ENCODE peak calls at places on chromosomes 16 and 17, in five cellular contexts. One of them, this sample, is unnamed.

GRCh38 chr16:2971985-2972784 is 3.0 kb downstream of the PAQR4 start:
- DNase-seq in vagina: no peak
- DNase-seq in stomach: no peak
- DNase-seq in GM23338: no peak
- DNase-seq in breast epithelium: no peak
- DNase-seq in this sample: no peak

GRCh38 chr16:83013071-83013470 is 386.3 kb downstream of the CDH13 start:
- DNase-seq in vagina: no peak
- DNase-seq in stomach: no peak
- DNase-seq in GM23338: no peak
- DNase-seq in breast epithelium: no peak
- DNase-seq in this sample: no peak

GRCh38 chr16:23131841-23132576 is 17.2 kb downstream of the USP31 start:
- DNase-seq in vagina: no peak
- DNase-seq in stomach: no peak
- DNase-seq in GM23338: no peak
- DNase-seq in breast epithelium: no peak
- DNase-seq in this sample: no peak

GRCh38 chr16:50846511-50846910 is 104.6 kb downstream of the CYLD start:
- DNase-seq in vagina: peak
- DNase-seq in stomach: no peak
- DNase-seq in GM23338: no peak
- DNase-seq in breast epithelium: no peak
- DNase-seq in this sample: no peak

GRCh38 chr17:192666-193425 is 11.4 kb upstream of the DOC2B start:
- DNase-seq in vagina: no peak
- DNase-seq in stomach: no peak
- DNase-seq in GM23338: no peak
- DNase-seq in breast epithelium: no peak
- DNase-seq in this sample: no peak

GRCh38 chr17:22461460-22462145 is 769.3 kb downstream of the KCNJ18 start:
- DNase-seq in vagina: no peak
- DNase-seq in stomach: no peak
- DNase-seq in GM23338: no peak
- DNase-seq in breast epithelium: no peak
- DNase-seq in this sample: no peak

GRCh38 chr16:75550211-75550662 is 5.8 kb downstream of the TMEM231 start:
- DNase-seq in vagina: no peak
- DNase-seq in stomach: peak
- DNase-seq in GM23338: peak
- DNase-seq in breast epithelium: peak
- DNase-seq in this sample: peak

GRCh38 chr17:17938388-17939107 is 33.7 kb downstream of the TOM1L2 start:
- DNase-seq in vagina: no peak
- DNase-seq in stomach: no peak
- DNase-seq in GM23338: no peak
- DNase-seq in breast epithelium: no peak
- DNase-seq in this sample: no peak

GRCh38 chr17:62105361-62105760 is 40.3 kb upstream of the MED13 start:
- DNase-seq in vagina: no peak
- DNase-seq in stomach: no peak
- DNase-seq in GM23338: no peak
- DNase-seq in breast epithelium: no peak
- DNase-seq in this sample: no peak

GRCh38 chr17:58513391-58513912 is 986 bp downstream of the MTMR4 start:
- DNase-seq in vagina: no peak
- DNase-seq in stomach: no peak
- DNase-seq in GM23338: no peak
- DNase-seq in breast epithelium: no peak
- DNase-seq in this sample: no peak

GRCh38 chr17:77666480-77666879 is 292.0 kb upstream of the TNRC6C start:
- DNase-seq in vagina: no peak
- DNase-seq in stomach: no peak
- DNase-seq in GM23338: no peak
- DNase-seq in breast epithelium: no peak
- DNase-seq in this sample: no peak

GRCh38 chr16:79599837-79600635 is 501 bp downstream of the MAF start:
- DNase-seq in vagina: no peak
- DNase-seq in stomach: peak
- DNase-seq in GM23338: peak
- DNase-seq in breast epithelium: peak
- DNase-seq in this sample: peak

GRCh38 chr16:67393111-67393789 is at the start of gene TPPP3:
- DNase-seq in vagina: no peak
- DNase-seq in stomach: peak
- DNase-seq in GM23338: peak
- DNase-seq in breast epithelium: peak
- DNase-seq in this sample: peak

DNA sequence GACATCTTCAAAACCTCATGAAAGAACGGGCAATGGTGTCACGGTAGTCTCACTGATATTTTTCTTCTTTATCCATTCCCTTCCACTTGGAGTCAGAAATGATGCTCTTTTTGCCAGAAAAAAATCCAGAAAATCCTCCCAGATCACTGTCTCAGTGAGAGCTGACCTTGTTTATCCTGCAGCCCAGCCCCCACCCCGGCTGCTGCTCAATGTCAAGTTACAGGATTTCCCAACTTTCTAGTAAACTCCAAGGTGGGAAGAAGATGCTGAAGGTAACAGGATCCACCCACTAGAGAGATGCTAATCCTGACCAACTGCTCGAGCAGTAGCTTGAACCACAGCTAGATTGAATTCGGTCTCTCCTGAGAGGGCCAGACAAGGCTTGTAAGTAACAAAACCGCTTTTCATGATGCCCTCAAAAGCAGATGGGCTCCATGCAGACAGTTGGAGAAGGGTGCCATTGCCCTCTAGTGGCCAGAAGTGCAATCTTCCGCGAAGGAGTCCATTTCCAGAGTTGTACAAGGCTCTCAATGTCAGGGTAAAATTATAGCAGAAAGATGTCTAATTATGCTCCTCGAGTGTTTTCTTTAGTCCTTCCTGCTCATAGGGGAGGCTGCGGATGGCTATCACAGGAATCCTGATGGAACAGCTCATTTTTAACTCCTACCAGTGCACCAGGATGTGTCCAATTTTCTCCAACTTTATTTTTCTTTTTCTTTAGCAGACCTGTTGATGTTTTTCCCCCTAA is 4.0 kb downstream of the CDH11 start:
- DNase-seq in vagina: peak
- DNase-seq in stomach: peak
- DNase-seq in GM23338: peak
- DNase-seq in breast epithelium: peak
- DNase-seq in this sample: no peak
- H3K4me3 ChIP-seq in vagina: no peak
- H3K4me3 ChIP-seq in stomach: no peak
- H3K4me3 ChIP-seq in GM23338: no peak
- H3K4me3 ChIP-seq in breast epithelium: no peak
- H3K4me3 ChIP-seq in this sample: no peak

GRCh38 chr17:81524865-81525159 is 3.4 kb upstream of the FSCN2 start:
- DNase-seq in vagina: no peak
- DNase-seq in stomach: no peak
- DNase-seq in GM23338: no peak
- DNase-seq in breast epithelium: no peak
- DNase-seq in this sample: peak

GRCh38 chr17:81526662-81527571 is 1.3 kb upstream of the FSCN2 start:
- DNase-seq in vagina: no peak
- DNase-seq in stomach: no peak
- DNase-seq in GM23338: no peak
- DNase-seq in breast epithelium: no peak
- DNase-seq in this sample: no peak

GRCh38 chr17:81522491-81523125 is 5.6 kb upstream of the FSCN2 start:
- DNase-seq in vagina: no peak
- DNase-seq in stomach: no peak
- DNase-seq in GM23338: no peak
- DNase-seq in breast epithelium: no peak
- DNase-seq in this sample: no peak

GRCh38 chr17:81523139-81524062 is 4.8 kb upstream of the FSCN2 start:
- DNase-seq in vagina: no peak
- DNase-seq in stomach: peak
- DNase-seq in GM23338: peak
- DNase-seq in breast epithelium: no peak
- DNase-seq in this sample: peak

GRCh38 chr17:81524063-81524864 is 3.9 kb upstream of the FSCN2 start:
- DNase-seq in vagina: no peak
- DNase-seq in stomach: no peak
- DNase-seq in GM23338: no peak
- DNase-seq in breast epithelium: no peak
- DNase-seq in this sample: peak
- TF ChIP-seq POLR2AphosphoS5 in vagina: no peak
- TF ChIP-seq POLR2AphosphoS5 in stomach: no peak
- TF ChIP-seq POLR2AphosphoS5 in GM23338: no peak
- TF ChIP-seq POLR2AphosphoS5 in breast epithelium: no peak
- TF ChIP-seq POLR2AphosphoS5 in this sample: no peak

GRCh38 chr16:47660540-47660939 is 199.4 kb downstream of the PHKB start:
- DNase-seq in vagina: no peak
- DNase-seq in stomach: no peak
- DNase-seq in GM23338: peak
- DNase-seq in breast epithelium: no peak
- DNase-seq in this sample: no peak

GRCh38 chr16:47666434-47666833 is 205.3 kb downstream of the PHKB start:
- DNase-seq in vagina: no peak
- DNase-seq in stomach: no peak
- DNase-seq in GM23338: no peak
- DNase-seq in breast epithelium: no peak
- DNase-seq in this sample: no peak

GRCh38 chr16:47667956-47668355 is 206.8 kb downstream of the PHKB start:
- DNase-seq in vagina: no peak
- DNase-seq in stomach: no peak
- DNase-seq in GM23338: no peak
- DNase-seq in breast epithelium: no peak
- DNase-seq in this sample: no peak

DNA sequence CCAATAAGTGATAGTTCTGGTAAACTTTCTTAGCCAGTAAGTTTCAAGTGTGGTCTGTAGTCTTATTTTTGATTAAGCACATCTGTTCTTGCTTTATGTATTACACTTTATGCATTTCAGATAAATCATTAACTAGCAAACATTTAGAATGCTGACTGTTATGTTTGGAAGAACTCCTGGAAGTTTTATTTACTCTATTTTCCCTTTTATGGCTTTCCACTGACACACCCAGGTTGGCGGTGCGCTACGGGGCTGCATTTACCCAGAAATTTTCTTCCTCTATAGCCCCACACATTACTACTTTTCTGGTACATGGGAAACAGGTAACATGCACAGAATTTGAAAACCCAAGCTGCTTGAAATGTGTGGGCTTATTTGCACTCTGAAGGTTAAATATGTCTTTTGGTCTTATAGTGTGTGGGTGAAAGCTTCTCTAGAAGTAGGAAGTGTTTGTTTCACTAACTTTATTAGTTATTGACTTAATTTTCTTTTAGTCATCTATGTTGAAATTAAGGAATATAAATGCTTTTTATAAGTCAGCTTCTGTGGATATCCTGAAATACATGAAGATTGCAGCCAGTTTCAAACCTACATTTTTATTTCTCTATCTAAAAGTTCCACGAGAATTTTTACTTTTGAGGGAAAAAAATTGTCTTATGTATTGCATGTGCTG is 203.7 kb downstream of the PHKB start:
- DNase-seq in vagina: no peak
- DNase-seq in stomach: peak
- DNase-seq in GM23338: no peak
- DNase-seq in breast epithelium: no peak
- DNase-seq in this sample: no peak
- H3K4me3 ChIP-seq in vagina: no peak
- H3K4me3 ChIP-seq in stomach: no peak
- H3K4me3 ChIP-seq in GM23338: no peak
- H3K4me3 ChIP-seq in breast epithelium: no peak
- H3K4me3 ChIP-seq in this sample: no peak

DNA sequence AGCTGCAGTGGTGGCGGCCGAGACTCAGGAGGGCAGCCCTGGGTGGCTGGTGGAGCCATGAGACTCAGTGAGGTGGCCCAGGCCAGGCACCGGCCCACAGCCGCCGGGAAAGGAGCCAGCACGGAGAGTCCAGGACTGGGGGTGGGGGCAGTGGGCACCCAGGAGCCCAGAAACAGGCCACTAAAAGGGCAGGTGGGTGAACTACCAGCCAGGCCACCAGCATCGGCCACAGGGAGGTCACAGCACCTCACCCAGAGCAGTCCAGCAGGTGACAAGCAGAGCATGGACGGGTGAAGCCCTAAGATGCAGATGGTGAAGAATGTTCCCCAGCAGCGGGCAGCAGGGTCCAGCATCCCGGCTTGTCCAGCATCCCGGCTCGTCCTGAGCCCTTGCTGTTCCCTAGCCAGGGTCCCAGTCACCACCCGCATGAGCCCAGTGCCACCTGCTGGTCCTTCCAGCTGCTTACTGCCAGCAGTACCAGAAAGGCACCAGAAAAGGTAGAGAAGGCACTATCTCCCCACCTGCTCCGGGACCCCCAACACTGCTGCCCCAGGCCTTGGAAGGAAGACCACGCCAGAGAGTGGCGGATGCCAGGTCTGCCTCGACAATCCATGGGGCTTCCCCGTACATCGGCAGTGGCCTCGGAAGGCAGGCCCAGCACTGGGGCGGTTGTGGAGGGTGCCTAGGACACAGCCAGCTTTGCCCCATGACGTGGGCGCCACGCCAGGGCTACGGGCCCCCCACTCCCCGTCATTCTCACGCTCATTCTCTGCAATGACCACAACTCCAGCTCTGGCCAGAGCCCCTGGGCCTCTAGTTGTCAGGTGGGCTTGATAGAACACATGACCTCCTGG is 1.6 kb downstream of the CENPX start:
- DNase-seq in vagina: no peak
- DNase-seq in stomach: peak
- DNase-seq in GM23338: peak
- DNase-seq in breast epithelium: peak
- DNase-seq in this sample: peak
- TF ChIP-seq POLR2AphosphoS5 in vagina: peak
- TF ChIP-seq POLR2AphosphoS5 in stomach: no peak
- TF ChIP-seq POLR2AphosphoS5 in GM23338: no peak
- TF ChIP-seq POLR2AphosphoS5 in breast epithelium: no peak
- TF ChIP-seq POLR2AphosphoS5 in this sample: no peak

GRCh38 chr16:87060026-87060986 is 256.9 kb downstream of the C16orf95 start:
- DNase-seq in vagina: no peak
- DNase-seq in stomach: no peak
- DNase-seq in GM23338: peak
- DNase-seq in breast epithelium: no peak
- DNase-seq in this sample: no peak
- H3K4me3 ChIP-seq in vagina: no peak
- H3K4me3 ChIP-seq in stomach: no peak
- H3K4me3 ChIP-seq in GM23338: no peak
- H3K4me3 ChIP-seq in breast epithelium: no peak
- H3K4me3 ChIP-seq in this sample: no peak